ENCODE peak calls at places on chromosomes 7 and 10, in four cellular contexts. P is testis, G is GM20000, K is HFF-Myc. O is an unnamed sample.

GRCh38 chr10:13043520-13043919 is 42.0 kb upstream of the CCDC3 start:
- DNase-seq in P (no peak), G (no peak), K (no peak), O (no peak)

GRCh38 chr7:12638851-12639467 is 48.5 kb upstream of the ARL4A start:
- DNase-seq in P (no peak), G (peak), K (no peak), O (peak)

GRCh38 chr7:47202146-47202768 is 379.7 kb downstream of the TNS3 start:
- DNase-seq in P (no peak), G (no peak), K (no peak), O (no peak)

GRCh38 chr7:154577141-154577540 is 425.8 kb downstream of the PAXIP1 start:
- DNase-seq in P (no peak), G (no peak), K (no peak), O (no peak)

GRCh38 chr10:15712903-15713302 is 6.8 kb downstream of the ITGA8 start:
- DNase-seq in P (no peak), G (no peak), K (no peak), O (no peak)

GRCh38 chr10:97858001-97858439 is 8.4 kb downstream of the GOLGA7B start:
- DNase-seq in P (no peak), G (no peak), K (no peak), O (no peak)

GRCh38 chr10:67818323-67818722 is 19.7 kb downstream of the DNAJC12 start:
- DNase-seq in P (no peak), G (no peak), K (peak), O (no peak)

GRCh38 chr7:119545118-119545517 is 727.9 kb upstream of the KCND2 start:
- DNase-seq in P (no peak), G (no peak), K (no peak), O (no peak)

GRCh38 chr10:52701647-52702046 is 70.9 kb downstream of the MBL2 start:
- DNase-seq in P (no peak), G (no peak), K (peak), O (no peak)

GRCh38 chr10:100866575-100867098 is 46.1 kb upstream of the SLF2 start:
- DNase-seq in P (no peak), G (no peak), K (no peak), O (no peak)

GRCh38 chr7:35712563-35713226 is 17.8 kb upstream of the HERPUD2 start:
- DNase-seq in P (no peak), G (no peak), K (no peak), O (no peak)

GRCh38 chr7:32142649-32143048 is 72.4 kb upstream of the PDE1C start:
- DNase-seq in P (no peak), G (no peak), K (no peak), O (no peak)

GRCh38 chr10:50988792-50989191 is 85.5 kb upstream of the PRKG1 start:
- DNase-seq in P (no peak), G (peak), K (no peak), O (peak)

DNA sequence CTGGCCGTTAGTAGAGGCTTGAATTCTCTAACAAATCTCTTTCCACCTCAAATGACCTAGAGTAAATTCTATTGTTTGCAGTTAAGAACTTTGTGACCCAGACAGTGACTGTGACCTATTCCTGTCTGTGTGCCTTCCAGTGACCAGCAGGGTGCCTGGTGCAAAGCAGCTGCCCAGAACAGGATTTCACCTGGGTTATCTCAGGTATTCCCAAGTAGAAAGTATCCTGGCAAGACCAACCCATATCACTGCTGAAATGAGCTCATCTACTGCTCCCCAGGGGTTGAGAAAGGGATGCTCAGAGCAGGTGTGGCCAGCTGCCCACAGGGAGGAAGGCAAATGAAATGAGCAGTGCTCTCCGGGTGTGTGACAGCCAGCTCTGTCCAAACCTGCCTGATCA is 2.1 kb upstream of the MSMB start:
- DNase-seq in P (no peak), G (no peak), K (no peak), O (no peak)
- TF ChIP-seq CTCF in P (no peak), G (no peak), K (no peak), O (no peak)

GRCh38 chr7:152737833-152738232 is 21.7 kb upstream of the ACTR3B start:
- DNase-seq in P (no peak), G (no peak), K (no peak), O (no peak)

GRCh38 chr7:152747224-152747623 is 12.3 kb upstream of the ACTR3B start:
- DNase-seq in P (no peak), G (no peak), K (no peak), O (no peak)

GRCh38 chr7:152743600-152743999 is 16.0 kb upstream of the ACTR3B start:
- DNase-seq in P (no peak), G (no peak), K (no peak), O (no peak)
- TF ChIP-seq CTCF in P (no peak), G (no peak), K (no peak), O (no peak)

GRCh38 chr10:28179006-28179405 is 123.9 kb downstream of the MPP7 start:
- DNase-seq in P (no peak), G (no peak), K (no peak), O (no peak)

GRCh38 chr10:28184810-28185209 is 118.1 kb downstream of the MPP7 start:
- DNase-seq in P (no peak), G (no peak), K (no peak), O (no peak)

GRCh38 chr10:28179490-28180099 is 123.3 kb downstream of the MPP7 start:
- DNase-seq in P (peak), G (peak), K (peak), O (peak)

GRCh38 chr10:28180654-28181053 is 122.2 kb downstream of the MPP7 start:
- DNase-seq in P (no peak), G (no peak), K (no peak), O (no peak)

GRCh38 chr10:28181478-28182096 is 121.3 kb downstream of the MPP7 start:
- DNase-seq in P (no peak), G (no peak), K (no peak), O (no peak)
- TF ChIP-seq CTCF in P (no peak), G (no peak), K (no peak), O (no peak)

DNA sequence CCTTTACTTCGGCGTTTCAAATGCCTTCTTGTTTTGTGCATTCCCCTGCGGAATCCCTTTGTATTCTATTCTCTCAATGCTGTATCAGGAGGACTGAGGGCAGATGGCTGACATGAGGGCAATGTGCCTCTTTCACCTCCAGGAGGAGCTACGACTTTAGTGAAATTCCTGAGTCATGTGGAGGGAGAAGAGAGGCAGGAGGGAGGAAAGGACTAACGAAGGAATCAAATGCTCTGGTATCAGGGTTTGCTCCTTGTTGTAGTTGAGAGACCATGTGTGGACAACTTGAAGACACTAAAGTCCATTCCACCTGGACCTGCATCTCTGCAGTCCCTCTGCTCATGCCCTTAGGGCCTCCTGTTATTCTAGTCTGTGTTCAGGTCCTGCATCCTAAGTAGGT is 40.2 kb upstream of the PRSS58 start:
- DNase-seq in P (no peak), G (no peak), K (no peak), O (peak)
- TF ChIP-seq CTCF in P (no peak), G (no peak), K (peak), O (peak)

DNA sequence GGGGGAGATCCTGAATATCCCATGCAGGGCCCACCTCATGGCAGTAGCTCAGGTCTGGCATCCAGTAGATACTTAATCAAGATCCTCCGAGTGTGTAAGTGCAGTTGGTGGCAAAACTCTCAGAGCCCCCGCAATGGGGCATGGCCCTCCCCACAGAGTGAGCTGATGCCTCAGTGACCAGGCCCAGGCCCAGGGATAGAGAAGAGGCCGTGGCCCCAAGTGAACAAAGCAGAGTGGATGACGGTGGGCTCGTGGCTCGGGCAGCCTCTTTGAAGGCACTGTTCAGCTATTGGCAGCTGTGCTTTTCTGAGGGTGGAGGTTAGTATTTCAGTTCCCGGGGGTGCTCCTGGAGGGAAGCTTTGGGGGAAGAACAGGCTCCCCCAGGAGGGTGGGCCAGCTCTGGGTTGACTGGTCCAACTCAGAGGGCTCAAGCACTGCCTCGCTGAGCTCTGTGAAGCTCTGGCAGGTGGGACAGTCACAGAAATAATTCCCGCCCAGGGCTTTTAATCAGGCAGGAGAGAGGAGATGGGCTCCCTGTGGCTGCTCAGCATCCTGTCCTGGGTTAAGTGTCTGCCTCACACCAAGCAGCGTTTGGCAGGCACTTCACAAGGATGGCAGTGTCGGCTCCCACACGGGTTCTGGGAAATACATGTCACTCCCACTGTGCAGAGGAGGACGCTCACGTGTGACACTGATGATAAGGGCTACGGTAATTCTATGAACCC is 583.6 kb downstream of the TCERG1L start:
- DNase-seq in P (peak), G (no peak), K (no peak), O (no peak)
- TF ChIP-seq CTCF in P (no peak), G (no peak), K (no peak), O (no peak)

DNA sequence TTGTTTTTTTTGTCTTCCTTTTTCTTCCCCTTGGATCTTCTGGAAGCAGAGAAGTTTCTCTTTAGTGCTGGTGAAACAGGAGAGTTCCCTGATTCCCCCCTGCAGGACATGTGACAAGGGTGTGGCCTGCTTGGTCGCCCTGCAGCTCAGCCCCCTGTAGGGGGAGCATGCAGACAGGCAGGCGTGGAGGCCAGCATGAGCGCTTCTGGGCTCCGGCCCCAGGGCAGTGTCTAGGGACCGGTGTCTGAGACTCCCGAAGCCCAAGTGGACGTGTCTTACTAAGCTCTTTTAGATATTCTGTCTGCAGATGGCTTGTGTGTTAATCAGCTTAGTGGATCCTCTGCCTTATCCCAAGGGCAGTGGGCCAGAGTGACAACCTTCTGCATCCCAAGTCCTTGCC is 26.1 kb downstream of the PRSS58 start:
- DNase-seq in P (peak), G (no peak), K (no peak), O (no peak)
- TF ChIP-seq CTCF in P (no peak), G (no peak), K (no peak), O (no peak)

GRCh38 chr7:52747817-52748216 is 287.6 kb upstream of the POM121L12 start:
- DNase-seq in P (no peak), G (no peak), K (no peak), O (no peak)

GRCh38 chr7:52753855-52754254 is 281.6 kb upstream of the POM121L12 start:
- DNase-seq in P (no peak), G (no peak), K (no peak), O (no peak)

GRCh38 chr7:52749880-52750279 is 285.6 kb upstream of the POM121L12 start:
- DNase-seq in P (peak), G (no peak), K (no peak), O (no peak)
- TF ChIP-seq CTCF in P (no peak), G (no peak), K (no peak), O (no peak)

GRCh38 chr10:47152861-47153349 is 147.1 kb upstream of the GDF10 start:
- DNase-seq in P (no peak), G (no peak), K (no peak), O (no peak)
- TF ChIP-seq CTCF in P (no peak), G (peak), K (no peak), O (peak)

GRCh38 chr7:98863601-98864000 is 6.2 kb downstream of the TMEM130 start:
- DNase-seq in P (no peak), G (no peak), K (no peak), O (no peak)
- TF ChIP-seq CTCF in P (no peak), G (no peak), K (no peak), O (no peak)

O was measured in MM.1S.